ENCODE peak calls at places on chromosomes 7 and 10, in four cellular contexts. One of them, this sample, is unnamed.

GRCh38 chr7:36889182-36889581 is 164.9 kb upstream of the AOAH start:
- DNase-seq in testis: no peak
- DNase-seq in Peyer's patch: no peak
- DNase-seq in CD8-positive, alpha-beta T cell: no peak
- DNase-seq in this sample: no peak

GRCh38 chr7:1558841-1559625 is 3.0 kb upstream of the TMEM184A start:
- DNase-seq in testis: no peak
- DNase-seq in Peyer's patch: no peak
- DNase-seq in CD8-positive, alpha-beta T cell: no peak
- DNase-seq in this sample: no peak

GRCh38 chr7:80264769-80265168 is 130.1 kb downstream of the GNAI1 start:
- DNase-seq in testis: no peak
- DNase-seq in Peyer's patch: no peak
- DNase-seq in CD8-positive, alpha-beta T cell: no peak
- DNase-seq in this sample: no peak

GRCh38 chr7:15007507-15007906 is 105.0 kb upstream of the DGKB start:
- DNase-seq in testis: peak
- DNase-seq in Peyer's patch: no peak
- DNase-seq in CD8-positive, alpha-beta T cell: no peak
- DNase-seq in this sample: no peak

GRCh38 chr10:108409316-108409715 is 1244.8 kb upstream of the SORCS1 start:
- DNase-seq in testis: no peak
- DNase-seq in Peyer's patch: no peak
- DNase-seq in CD8-positive, alpha-beta T cell: no peak
- DNase-seq in this sample: no peak

GRCh38 chr7:33719059-33719581 is 186.2 kb upstream of the BMPER start:
- DNase-seq in testis: peak
- DNase-seq in Peyer's patch: no peak
- DNase-seq in CD8-positive, alpha-beta T cell: no peak
- DNase-seq in this sample: peak

GRCh38 chr7:150432915-150433892 is 17.2 kb upstream of the GIMAP8 start:
- DNase-seq in testis: no peak
- DNase-seq in Peyer's patch: no peak
- DNase-seq in CD8-positive, alpha-beta T cell: no peak
- DNase-seq in this sample: no peak

GRCh38 chr7:27633062-27633461 is 29.6 kb downstream of the HIBADH start:
- DNase-seq in testis: no peak
- DNase-seq in Peyer's patch: no peak
- DNase-seq in CD8-positive, alpha-beta T cell: no peak
- DNase-seq in this sample: no peak

GRCh38 chr7:20408467-20408826 is 77.7 kb downstream of the ITGB8 start:
- DNase-seq in testis: no peak
- DNase-seq in Peyer's patch: no peak
- DNase-seq in CD8-positive, alpha-beta T cell: no peak
- DNase-seq in this sample: peak

GRCh38 chr10:72328045-72328828 is 26.5 kb downstream of the DNAJB12 start:
- DNase-seq in testis: peak
- DNase-seq in Peyer's patch: peak
- DNase-seq in CD8-positive, alpha-beta T cell: no peak
- DNase-seq in this sample: peak

GRCh38 chr10:75108684-75109458 is 2.6 kb upstream of the SAMD8 start:
- DNase-seq in testis: peak
- DNase-seq in Peyer's patch: peak
- DNase-seq in CD8-positive, alpha-beta T cell: no peak
- DNase-seq in this sample: peak

GRCh38 chr10:67140641-67141040 is 214.8 kb downstream of the LRRTM3 start:
- DNase-seq in testis: no peak
- DNase-seq in Peyer's patch: no peak
- DNase-seq in CD8-positive, alpha-beta T cell: no peak
- DNase-seq in this sample: no peak

GRCh38 chr7:2201128-2201527 is 31.6 kb downstream of the MAD1L1 start:
- DNase-seq in testis: no peak
- DNase-seq in Peyer's patch: no peak
- DNase-seq in CD8-positive, alpha-beta T cell: no peak
- DNase-seq in this sample: no peak

GRCh38 chr10:3365630-3366029 is 193.0 kb upstream of the PITRM1 start:
- DNase-seq in testis: no peak
- DNase-seq in Peyer's patch: no peak
- DNase-seq in CD8-positive, alpha-beta T cell: no peak
- DNase-seq in this sample: no peak

GRCh38 chr10:110803830-110804338 is 67.8 kb upstream of the PDCD4 start:
- DNase-seq in testis: peak
- DNase-seq in Peyer's patch: peak
- DNase-seq in CD8-positive, alpha-beta T cell: peak
- DNase-seq in this sample: peak

GRCh38 chr7:29859491-29860180 is 53.3 kb downstream of the WIPF3 start:
- DNase-seq in testis: peak
- DNase-seq in Peyer's patch: no peak
- DNase-seq in CD8-positive, alpha-beta T cell: no peak
- DNase-seq in this sample: no peak

GRCh38 chr7:139960158-139960557 is 102.6 kb downstream of the PARP12 start:
- DNase-seq in testis: no peak
- DNase-seq in Peyer's patch: no peak
- DNase-seq in CD8-positive, alpha-beta T cell: no peak
- DNase-seq in this sample: peak

GRCh38 chr7:156145996-156146395 is 333.7 kb upstream of the SHH start:
- DNase-seq in testis: no peak
- DNase-seq in Peyer's patch: no peak
- DNase-seq in CD8-positive, alpha-beta T cell: no peak
- DNase-seq in this sample: no peak

GRCh38 chr7:82173400-82174021 is 270.1 kb downstream of the CACNA2D1 start:
- DNase-seq in testis: no peak
- DNase-seq in Peyer's patch: no peak
- DNase-seq in CD8-positive, alpha-beta T cell: no peak
- DNase-seq in this sample: no peak
- TF ChIP-seq CTCF in testis: no peak
- TF ChIP-seq CTCF in Peyer's patch: no peak
- TF ChIP-seq CTCF in CD8-positive, alpha-beta T cell: no peak
- TF ChIP-seq CTCF in this sample: no peak

DNA sequence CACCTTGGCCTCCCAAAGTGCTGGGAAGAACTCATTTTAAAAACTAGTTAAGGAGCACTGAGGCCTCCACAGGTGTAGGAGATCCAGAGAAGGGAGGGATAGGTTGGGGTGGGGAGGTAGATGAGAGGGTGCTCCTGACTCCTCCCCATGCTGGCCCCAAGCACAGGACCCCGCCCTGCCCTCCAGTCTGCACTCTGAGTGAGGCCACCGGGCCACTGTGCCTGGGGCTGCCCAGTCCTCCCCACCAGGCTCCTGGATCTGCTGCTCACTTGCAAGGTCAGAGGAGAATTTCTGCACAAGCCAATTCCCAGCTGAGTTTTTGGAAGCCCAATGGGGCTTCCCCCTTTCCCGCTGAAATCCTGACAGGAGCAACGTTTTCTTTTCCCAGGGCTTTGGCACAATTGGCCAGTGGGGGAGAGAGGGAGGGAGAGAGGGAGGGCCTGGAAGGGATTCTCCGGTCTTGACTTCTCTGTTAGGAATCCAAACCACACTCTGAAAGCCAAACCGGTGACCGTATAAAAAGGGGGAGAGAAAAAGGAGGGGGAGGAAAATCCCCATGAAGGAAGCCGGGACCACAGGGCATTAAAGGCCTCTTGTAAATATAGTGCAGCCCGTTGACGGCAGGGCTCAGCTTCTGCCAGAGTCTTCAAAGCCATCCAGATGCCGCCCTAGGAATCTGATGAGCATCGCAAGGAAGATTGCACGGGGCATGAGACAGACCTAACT is 116.2 kb downstream of the SH3PXD2A start:
- DNase-seq in testis: peak
- DNase-seq in Peyer's patch: peak
- DNase-seq in CD8-positive, alpha-beta T cell: no peak
- DNase-seq in this sample: peak
- H3K4me3 ChIP-seq in testis: no peak
- H3K4me3 ChIP-seq in Peyer's patch: no peak
- H3K4me3 ChIP-seq in CD8-positive, alpha-beta T cell: no peak
- H3K4me3 ChIP-seq in this sample: no peak

GRCh38 chr7:5217396-5217795 is 27.4 kb downstream of the WIPI2 start:
- DNase-seq in testis: no peak
- DNase-seq in Peyer's patch: peak
- DNase-seq in CD8-positive, alpha-beta T cell: no peak
- DNase-seq in this sample: no peak
- TF ChIP-seq CTCF in testis: no peak
- TF ChIP-seq CTCF in Peyer's patch: no peak
- TF ChIP-seq CTCF in CD8-positive, alpha-beta T cell: no peak
- TF ChIP-seq CTCF in this sample: no peak

GRCh38 chr10:71234017-71234894 is 21.9 kb downstream of the UNC5B start:
- DNase-seq in testis: no peak
- DNase-seq in Peyer's patch: no peak
- DNase-seq in CD8-positive, alpha-beta T cell: no peak
- DNase-seq in this sample: no peak
- H3K4me3 ChIP-seq in testis: no peak
- H3K4me3 ChIP-seq in Peyer's patch: no peak
- H3K4me3 ChIP-seq in CD8-positive, alpha-beta T cell: no peak
- H3K4me3 ChIP-seq in this sample: no peak

GRCh38 chr10:1149793-1150637 is 93.8 kb downstream of the WDR37 start:
- DNase-seq in testis: peak
- DNase-seq in Peyer's patch: no peak
- DNase-seq in CD8-positive, alpha-beta T cell: peak
- DNase-seq in this sample: no peak
- TF ChIP-seq CTCF in testis: no peak
- TF ChIP-seq CTCF in Peyer's patch: no peak
- TF ChIP-seq CTCF in CD8-positive, alpha-beta T cell: no peak
- TF ChIP-seq CTCF in this sample: no peak

GRCh38 chr7:101138149-101138870 is 11.4 kb downstream of the SERPINE1 start:
- DNase-seq in testis: peak
- DNase-seq in Peyer's patch: peak
- DNase-seq in CD8-positive, alpha-beta T cell: peak
- DNase-seq in this sample: peak
- H3K4me3 ChIP-seq in testis: no peak
- H3K4me3 ChIP-seq in Peyer's patch: peak
- H3K4me3 ChIP-seq in CD8-positive, alpha-beta T cell: no peak
- H3K4me3 ChIP-seq in this sample: no peak

DNA sequence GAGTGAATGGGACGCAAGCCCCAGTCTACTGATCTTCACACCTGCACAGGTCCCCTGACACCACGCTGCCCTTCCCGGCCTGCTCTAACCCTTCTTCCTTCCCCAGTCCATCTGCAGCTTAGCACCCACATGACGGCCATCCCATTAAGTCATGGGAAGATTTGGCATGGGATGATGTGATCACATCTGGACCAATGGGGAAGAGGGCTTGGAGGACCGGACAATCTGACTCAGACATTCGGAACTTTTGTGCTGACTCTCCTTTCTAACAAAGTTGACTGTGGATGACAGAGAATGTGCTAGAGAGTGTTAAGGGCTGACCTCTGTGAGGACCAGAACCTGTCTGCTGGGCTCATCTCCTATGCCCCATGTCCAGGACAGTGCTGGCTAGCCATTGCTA is 15.6 kb downstream of the CXCL12 start:
- DNase-seq in testis: no peak
- DNase-seq in Peyer's patch: no peak
- DNase-seq in CD8-positive, alpha-beta T cell: no peak
- DNase-seq in this sample: peak
- TF ChIP-seq CTCF in testis: no peak
- TF ChIP-seq CTCF in Peyer's patch: no peak
- TF ChIP-seq CTCF in CD8-positive, alpha-beta T cell: no peak
- TF ChIP-seq CTCF in this sample: no peak

DNA sequence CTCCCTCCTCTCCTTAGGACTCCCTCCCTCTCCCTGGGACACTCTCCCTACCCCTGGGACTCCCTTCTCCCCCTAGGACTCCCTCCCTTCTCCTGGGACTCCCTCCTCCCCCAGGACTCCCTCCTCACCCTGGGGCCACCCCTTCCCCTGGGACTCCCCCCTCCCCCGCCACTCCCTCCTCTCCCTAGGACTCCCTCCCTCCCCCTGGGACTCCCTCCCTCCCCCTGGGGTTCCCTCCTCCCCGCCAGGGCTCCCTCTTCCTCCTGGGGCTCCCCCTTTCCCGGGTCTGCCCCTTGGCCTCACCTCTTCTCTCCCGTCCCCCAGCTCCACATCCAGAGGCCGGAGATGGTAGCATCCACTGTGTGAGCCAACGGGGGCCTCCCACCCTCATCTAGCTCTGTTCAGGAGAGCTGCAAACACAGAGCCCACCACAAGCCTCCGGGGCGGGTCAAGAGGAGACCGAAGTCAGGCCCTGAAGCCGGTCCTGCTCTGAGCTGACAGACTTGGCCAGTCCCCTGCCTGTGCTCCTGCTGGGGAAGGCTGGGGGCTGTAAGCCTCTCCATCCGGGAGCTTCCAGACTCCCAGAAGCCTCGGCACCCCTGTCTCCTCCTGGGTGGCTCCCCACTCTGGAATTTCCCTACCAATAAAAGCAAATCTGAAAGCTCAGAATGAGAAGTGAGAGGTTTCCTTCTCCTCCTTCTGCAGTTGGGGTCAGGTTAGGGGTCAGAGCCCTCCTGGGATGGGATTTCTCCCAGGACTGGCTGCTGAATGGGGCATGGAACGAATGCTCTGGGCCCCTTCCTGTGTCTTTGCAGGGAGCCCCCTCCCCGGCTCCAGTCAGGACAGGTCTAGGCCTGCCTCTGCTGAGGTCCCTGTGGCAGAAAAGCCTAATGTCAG is 1.4 kb upstream of the MUC17 start:
- DNase-seq in testis: no peak
- DNase-seq in Peyer's patch: no peak
- DNase-seq in CD8-positive, alpha-beta T cell: no peak
- DNase-seq in this sample: no peak
- H3K4me3 ChIP-seq in testis: no peak
- H3K4me3 ChIP-seq in Peyer's patch: peak
- H3K4me3 ChIP-seq in CD8-positive, alpha-beta T cell: no peak
- H3K4me3 ChIP-seq in this sample: no peak

GRCh38 chr10:10935032-10935431 is 82.6 kb upstream of the CELF2 start:
- DNase-seq in testis: no peak
- DNase-seq in Peyer's patch: no peak
- DNase-seq in CD8-positive, alpha-beta T cell: no peak
- DNase-seq in this sample: no peak

GRCh38 chr10:10927608-10928007 is 90.1 kb upstream of the CELF2 start:
- DNase-seq in testis: no peak
- DNase-seq in Peyer's patch: no peak
- DNase-seq in CD8-positive, alpha-beta T cell: no peak
- DNase-seq in this sample: no peak

GRCh38 chr10:10925667-10926066 is 92.0 kb upstream of the CELF2 start:
- DNase-seq in testis: no peak
- DNase-seq in Peyer's patch: no peak
- DNase-seq in CD8-positive, alpha-beta T cell: no peak
- DNase-seq in this sample: no peak

GRCh38 chr10:10930979-10931743 is 86.5 kb upstream of the CELF2 start:
- DNase-seq in testis: no peak
- DNase-seq in Peyer's patch: no peak
- DNase-seq in CD8-positive, alpha-beta T cell: no peak
- DNase-seq in this sample: no peak
- TF ChIP-seq CTCF in testis: no peak
- TF ChIP-seq CTCF in Peyer's patch: no peak
- TF ChIP-seq CTCF in CD8-positive, alpha-beta T cell: no peak
- TF ChIP-seq CTCF in this sample: no peak